ENCODE peak calls at places on chromosomes 7 and 10, in four cellular contexts. R, A, Z and I are unnamed samples.
A peak's percentile ranks its signal among the peaks of the same experiment; 100 is the strongest.

GRCh38 chr10:113872139-113873030 is 17.9 kb downstream of the NHLRC2 start:
- DNase-seq in R (no peak), A (no peak), Z (no peak), I (peak; percentile 47)

GRCh38 chr7:79317728-79318127 is 135.7 kb downstream of the MAGI2 start:
- DNase-seq in R (peak; percentile 46), A (no peak), Z (peak; percentile 10), I (peak; percentile 7)

GRCh38 chr10:47081264-47081663 is 170.0 kb downstream of the PTPN20 start:
- DNase-seq in R (no peak), A (no peak), Z (no peak), I (no peak)

GRCh38 chr10:59098387-59098786 is 78.1 kb upstream of the PHYHIPL start:
- DNase-seq in R (no peak), A (no peak), Z (no peak), I (no peak)

GRCh38 chr7:73892003-73892975 is 31.3 kb downstream of the TMEM270 start:
- DNase-seq in R (no peak), A (no peak), Z (no peak), I (no peak)

GRCh38 chr10:63720072-63720537 is 198.9 kb downstream of the REEP3 start:
- DNase-seq in R (no peak), A (peak; percentile 25), Z (no peak), I (peak; percentile 73)

GRCh38 chr10:851891-852290 is 79.6 kb downstream of the LARP4B start:
- DNase-seq in R (no peak), A (peak; percentile 45), Z (no peak), I (peak; percentile 42)

GRCh38 chr10:124017729-124018128 is 75.7 kb downstream of the CHST15 start:
- DNase-seq in R (no peak), A (no peak), Z (no peak), I (no peak)

GRCh38 chr7:133958822-133959221 is 168.3 kb upstream of the LRGUK start:
- DNase-seq in R (no peak), A (no peak), Z (no peak), I (no peak)

GRCh38 chr7:151272877-151273276 is 24.4 kb upstream of the SMARCD3 start:
- DNase-seq in R (no peak), A (no peak), Z (no peak), I (no peak)

GRCh38 chr10:121694966-121695340 is 96.7 kb upstream of the FGFR2 start:
- DNase-seq in R (no peak), A (no peak), Z (no peak), I (no peak)

GRCh38 chr10:113273151-113273876 is 279.5 kb upstream of the HABP2 start:
- DNase-seq in R (no peak), A (no peak), Z (no peak), I (no peak)

GRCh38 chr10:10804998-10805737 is 212.5 kb upstream of the CELF2 start:
- DNase-seq in R (no peak), A (no peak), Z (no peak), I (no peak)

GRCh38 chr10:119518176-119518575 is 24.3 kb downstream of the RGS10 start:
- DNase-seq in R (no peak), A (no peak), Z (no peak), I (no peak)

GRCh38 chr7:66078067-66078466 is 2.4 kb downstream of the ASL start:
- DNase-seq in R (no peak), A (no peak), Z (no peak), I (no peak)

GRCh38 chr7:66075590-66076458 is at the start of gene ASL:
- DNase-seq in R (peak; percentile 99), A (peak; percentile 66), Z (peak; percentile 61), I (peak; percentile 96)

GRCh38 chr7:66082083-66082482 is 6.5 kb downstream of the ASL start:
- DNase-seq in R (no peak), A (no peak), Z (no peak), I (no peak)

GRCh38 chr7:66076459-66077329 is 1.1 kb downstream of the ASL start:
- DNase-seq in R (no peak), A (no peak), Z (no peak), I (peak; percentile 57)
- TF ChIP-seq POLR2A in R (no peak), A (no peak), Z (no peak), I (no peak)

GRCh38 chr10:24390746-24391145 is 181.8 kb downstream of the KIAA1217 start:
- DNase-seq in R (no peak), A (no peak), Z (no peak), I (no peak)

GRCh38 chr10:24396396-24396795 is 187.5 kb downstream of the KIAA1217 start:
- DNase-seq in R (no peak), A (no peak), Z (no peak), I (no peak)

GRCh38 chr10:24393206-24393605 is 184.3 kb downstream of the KIAA1217 start:
- DNase-seq in R (no peak), A (no peak), Z (no peak), I (no peak)

GRCh38 chr10:24397662-24398061 is 188.7 kb downstream of the KIAA1217 start:
- DNase-seq in R (no peak), A (no peak), Z (no peak), I (no peak)

DNA sequence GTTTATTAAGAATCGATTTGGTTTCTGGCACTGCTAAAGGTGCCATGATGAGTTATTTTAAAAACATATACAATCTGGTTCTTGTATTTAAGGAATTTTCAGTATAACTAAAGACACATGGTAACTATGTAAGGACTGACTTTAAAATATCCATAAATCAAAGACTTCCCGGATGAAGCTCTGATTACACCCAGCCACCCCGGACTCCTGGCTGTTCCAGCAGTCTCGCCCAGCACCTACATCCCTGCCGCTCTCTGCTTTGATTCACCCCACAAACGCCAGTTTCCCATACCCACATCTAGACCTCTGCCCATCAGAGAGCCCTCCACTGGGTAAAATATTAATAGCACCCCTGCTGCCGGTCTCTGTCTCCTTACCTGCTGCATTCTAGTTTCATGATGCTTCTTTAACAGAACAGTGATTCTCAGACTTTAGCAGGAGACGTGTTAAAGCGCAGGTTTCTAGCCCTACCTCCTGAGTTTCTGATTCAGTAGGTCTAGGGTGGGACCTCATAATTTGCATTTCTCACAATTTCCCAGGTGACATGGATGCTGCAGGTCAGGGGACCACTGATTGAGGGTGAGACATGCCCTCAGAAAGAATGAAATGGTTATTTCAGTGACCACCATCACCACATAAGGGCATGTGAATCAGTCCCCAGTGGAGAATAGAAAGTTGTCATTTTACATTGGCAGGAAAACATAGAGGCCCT is 185.7 kb downstream of the KIAA1217 start:
- DNase-seq in R (no peak), A (peak; percentile 49), Z (no peak), I (no peak)
- TF ChIP-seq CTCF in R (no peak), A (no peak), Z (no peak), I (no peak)

GRCh38 chr7:128031901-128032604 is 816 bp upstream of the LRRC4 start:
- DNase-seq in R (no peak), A (no peak), Z (no peak), I (no peak)

GRCh38 chr7:128032605-128033235 is 1.5 kb upstream of the LRRC4 start:
- DNase-seq in R (no peak), A (no peak), Z (no peak), I (no peak)

GRCh38 chr7:128030263-128030998 is 806 bp downstream of the LRRC4 start:
- DNase-seq in R (no peak), A (no peak), Z (no peak), I (no peak)

GRCh38 chr7:128029405-128029995 is 1.7 kb downstream of the LRRC4 start:
- DNase-seq in R (no peak), A (no peak), Z (no peak), I (peak; percentile 23)

GRCh38 chr7:128030999-128031681 is at the start of gene LRRC4:
- DNase-seq in R (no peak), A (no peak), Z (no peak), I (no peak)
- TF ChIP-seq MAX in R (no peak), A (no peak), Z (no peak), I (no peak)

GRCh38 chr10:103677486-103677885 is 177.9 kb downstream of the SH3PXD2A start:
- DNase-seq in R (no peak), A (no peak), Z (no peak), I (no peak)

GRCh38 chr10:103676058-103676785 is 179.2 kb downstream of the SH3PXD2A start:
- DNase-seq in R (no peak), A (no peak), Z (no peak), I (no peak)

GRCh38 chr10:103679096-103679790 is 176.1 kb downstream of the SH3PXD2A start:
- DNase-seq in R (no peak), A (no peak), Z (no peak), I (no peak)

GRCh38 chr10:103676851-103677417 is 178.4 kb downstream of the SH3PXD2A start:
- DNase-seq in R (no peak), A (no peak), Z (no peak), I (no peak)

GRCh38 chr10:103678104-103678526 is 177.3 kb downstream of the SH3PXD2A start:
- DNase-seq in R (no peak), A (peak; percentile 84), Z (no peak), I (peak; percentile 49)
- TF ChIP-seq POLR2A in R (no peak), A (peak; percentile 82), Z (no peak), I (no peak)

GRCh38 chr7:83005410-83005809 is 157.3 kb downstream of the PCLO start:
- DNase-seq in R (no peak), A (no peak), Z (no peak), I (peak; percentile 35)
- TF ChIP-seq CTCF in R (peak; percentile 26), A (no peak), Z (no peak), I (no peak)

GRCh38 chr10:25641576-25641975 is 292.5 kb upstream of the MYO3A start:
- DNase-seq in R (no peak), A (no peak), Z (no peak), I (no peak)

GRCh38 chr10:25642736-25643135 is 291.3 kb upstream of the MYO3A start:
- DNase-seq in R (no peak), A (no peak), Z (no peak), I (no peak)

DNA sequence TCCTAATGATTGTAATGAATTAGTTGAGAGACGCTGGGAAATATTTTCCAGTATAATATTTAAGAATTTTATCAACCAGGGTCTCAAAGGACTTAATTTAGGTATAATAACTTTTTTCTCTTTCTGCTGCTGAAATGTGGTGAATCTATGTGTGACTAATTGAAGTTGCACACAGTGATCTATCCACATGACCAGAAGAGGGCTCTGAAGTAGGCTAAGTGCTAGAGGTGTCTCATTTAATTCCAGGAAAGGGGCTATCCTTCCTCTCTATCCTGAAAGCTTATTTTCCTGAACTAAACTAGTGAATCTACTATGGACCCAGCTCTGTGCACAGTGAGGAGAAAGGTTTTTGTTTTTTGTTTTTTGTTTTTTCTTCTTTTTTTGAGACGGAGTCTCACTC is 294.4 kb upstream of the MYO3A start:
- DNase-seq in R (no peak), A (no peak), Z (no peak), I (no peak)
- TF ChIP-seq MAX in R (no peak), A (no peak), Z (no peak), I (no peak)

GRCh38 chr10:42367532-42368230 is 270.7 kb downstream of the ZNF33B start:
- DNase-seq in R (no peak), A (peak; percentile 15), Z (no peak), I (no peak)
- TF ChIP-seq POLR2A in R (no peak), A (peak; percentile 48), Z (no peak), I (no peak)

GRCh38 chr7:105876091-105876963 is at the start of gene ATXN7L1:
- DNase-seq in R (peak; percentile 87), A (no peak), Z (peak; percentile 90), I (peak; percentile 94)
- TF ChIP-seq CTCF in R (peak; percentile 91), A (peak; percentile 6), Z (peak; percentile 57), I (peak; percentile 34)